ENCODE peak calls at places on chromosomes 12 and 14, in six cellular contexts. F is neuronal stem cell, N is H1, H is mesendoderm, I is mesenchymal stem cell, Q is IMR-90. R is an unnamed sample.

GRCh38 chr12:27821259-27821973 is 41.4 kb upstream of the MANSC4 start:
- DNase-seq in I (peak; percentile 77), F (peak; percentile 57), H (peak; percentile 84), Q (peak; percentile 85), N (peak; percentile 17), R (peak; percentile 52)

GRCh38 chr12:117329756-117330155 is 31.7 kb downstream of the NOS1 start:
- DNase-seq in I (no peak), Q (no peak), H (no peak), N (no peak), F (no peak), R (no peak)

GRCh38 chr12:126159139-126159538 is 1093.9 kb downstream of the AACS start:
- DNase-seq in Q (no peak), I (no peak), H (no peak), F (no peak), N (no peak), R (no peak)

GRCh38 chr14:105882626-105883025 is 356.2 kb downstream of the TMEM121 start:
- DNase-seq in F (no peak), N (no peak), I (no peak), Q (no peak), H (no peak), R (no peak)

GRCh38 chr12:10235761-10236631 is 23.3 kb downstream of the GABARAPL1 start:
- DNase-seq in N (no peak), F (no peak), Q (peak; percentile 44), H (peak; percentile 65), I (peak; percentile 53), R (no peak)

GRCh38 chr14:71418591-71419245 is 511.5 kb downstream of the PCNX1 start:
- DNase-seq in F (no peak), Q (no peak), H (no peak), N (no peak), I (no peak), R (no peak)

GRCh38 chr14:81193924-81194633 is 26.7 kb downstream of the GTF2A1 start:
- DNase-seq in N (no peak), Q (no peak), H (peak; percentile 23), F (no peak), I (no peak), R (no peak)

GRCh38 chr12:124994435-124994975 is 1.1 kb downstream of the BRI3BP start:
- DNase-seq in F (no peak), Q (no peak), N (no peak), H (peak; percentile 46), I (no peak), R (no peak)

GRCh38 chr14:94473666-94474410 is 2.2 kb downstream of the SERPINA9 start:
- DNase-seq in I (no peak), Q (no peak), H (no peak), F (no peak), N (no peak), R (peak; percentile 31)

GRCh38 chr12:57629897-57630471 is 3.0 kb downstream of the B4GALNT1 start:
- DNase-seq in Q (no peak), F (no peak), H (no peak), N (no peak), I (no peak), R (no peak)
- H3K27ac ChIP-seq in Q (no peak overlapping the region), F (no peak overlapping the region), H (no peak overlapping the region), N (no peak overlapping the region), I (no peak overlapping the region), R (no peak overlapping the region)

GRCh38 chr12:4024701-4025419 is 151.7 kb upstream of the PARP11 start:
- DNase-seq in Q (no peak), N (peak; percentile 44), H (peak; percentile 95), F (no peak), I (no peak), R (no peak)
- H2AK5ac ChIP-seq in Q (no peak overlapping the region), N (peak overlapping the region; percentile 99), H (peak overlapping the region; percentile 8), F (no peak overlapping the region), I (peak overlapping the region; percentile 75), R (peak overlapping the region; percentile 64)

GRCh38 chr12:68686262-68686594 is 550 bp upstream of the NUP107 start:
- DNase-seq in Q (no peak), I (no peak), N (no peak), H (no peak), F (no peak), R (no peak)

GRCh38 chr12:68686595-68687521 is at the start of gene NUP107:
- DNase-seq in H (peak; percentile 99), N (peak; percentile 91), I (peak; percentile 99), F (peak; percentile 96), Q (peak; percentile 99), R (peak; percentile 100)
- H3K9ac ChIP-seq in H (peak within 1 kb of the TSS; percentile 88), N (peak within 1 kb of the TSS; percentile 92), I (peak within 1 kb of the TSS; percentile 89), F (peak within 1 kb of the TSS; percentile 85), Q (peak within 1 kb of the TSS; percentile 71), R (peak within 1 kb of the TSS; percentile 87)

GRCh38 chr14:50023671-50024490 is 92.5 kb downstream of the VCPKMT start:
- DNase-seq in Q (peak; percentile 89), I (peak; percentile 71), N (no peak), H (no peak), F (no peak), R (no peak)
- H3K27ac ChIP-seq in Q (peak overlapping the region; percentile 97), I (peak overlapping the region; percentile 81), N (no peak overlapping the region), H (no peak overlapping the region), F (no peak overlapping the region), R (no peak overlapping the region)

GRCh38 chr12:79547044-79547734 is 143.6 kb downstream of the PAWR start:
- DNase-seq in H (peak; percentile 99), F (peak; percentile 77), Q (peak; percentile 82), I (no peak), N (peak; percentile 86), R (peak; percentile 92)
- H2AK5ac ChIP-seq in H (no peak overlapping the region), F (no peak overlapping the region), Q (peak overlapping the region; percentile 96), I (no peak overlapping the region), N (peak overlapping the region; percentile 92), R (no peak overlapping the region)

R was measured in trophoblast cell.